ENCODE peak calls at places on chromosome 16, in four cellular contexts. G is spleen, J is endothelial cell of umbilical vein, N is vagina. K is an unnamed sample.

GRCh38 chr16:4404247-4404966 is 12.0 kb downstream of the CORO7 start:
- DNase-seq in G (peak; percentile 80), J (peak; percentile 44), N (no peak), K (peak; percentile 96)

GRCh38 chr16:23952128-23953041 is 116.6 kb downstream of the PRKCB start:
- DNase-seq in G (no peak), J (no peak), N (no peak), K (no peak)

GRCh38 chr16:28603381-28604185 is 6.3 kb downstream of the SULT1A1 start:
- DNase-seq in G (peak; percentile 75), J (no peak), N (no peak), K (no peak)

GRCh38 chr16:24838554-24839266 is 7.1 kb upstream of the SLC5A11 start:
- DNase-seq in G (no peak), J (peak; percentile 91), N (no peak), K (no peak)

GRCh38 chr16:3668626-3669025 is 14.1 kb downstream of the DNASE1 start:
- DNase-seq in G (no peak), J (no peak), N (no peak), K (no peak)

GRCh38 chr16:28258571-28258970 is 33.8 kb upstream of the SBK1 start:
- DNase-seq in G (no peak), J (no peak), N (no peak), K (peak; percentile 47)

GRCh38 chr16:1992475-1993292 is 2.9 kb downstream of the SYNGR3 start:
- DNase-seq in G (no peak), J (no peak), N (no peak), K (peak; percentile 85)

GRCh38 chr16:70770968-70771552 is 29.9 kb downstream of the VAC14 start:
- DNase-seq in G (no peak), J (peak; percentile 71), N (no peak), K (peak; percentile 77)

GRCh38 chr16:70685938-70686375 is at the start of gene MTSS2:
- DNase-seq in G (peak; percentile 87), J (peak; percentile 89), N (no peak), K (peak; percentile 92)

GRCh38 chr16:2776500-2777139 is 460 bp downstream of the ELOB start:
- DNase-seq in G (peak; percentile 91), J (peak; percentile 39), N (no peak), K (peak; percentile 48)

GRCh38 chr16:24102120-24102740 is 153.9 kb upstream of the CACNG3 start:
- DNase-seq in G (no peak), J (no peak), N (no peak), K (peak; percentile 61)

GRCh38 chr16:29943846-29944669 is 17.8 kb upstream of the TMEM219 start:
- DNase-seq in G (no peak), J (peak; percentile 38), N (peak; percentile 94), K (peak; percentile 80)

GRCh38 chr16:66357523-66357928 is 9.0 kb upstream of the CDH5 start:
- DNase-seq in G (no peak), J (peak; percentile 93), N (no peak), K (peak; percentile 87)

GRCh38 chr16:17556276-17557052 is 85.7 kb upstream of the XYLT1 start:
- DNase-seq in G (no peak), J (no peak), N (no peak), K (peak; percentile 77)

GRCh38 chr16:2596747-2597559 is 59.1 kb downstream of the PDPK1 start:
- DNase-seq in G (peak; percentile 40), J (no peak), N (no peak), K (no peak)

GRCh38 chr16:8852534-8852933 is 16.3 kb downstream of the CARHSP1 start:
- DNase-seq in G (peak; percentile 47), J (no peak), N (no peak), K (no peak)

GRCh38 chr16:9499921-9500593 is 408.6 kb downstream of the HAPSTR1 start:
- DNase-seq in G (no peak), J (no peak), N (no peak), K (peak; percentile 71)

GRCh38 chr16:22018559-22018958 is 10.6 kb downstream of the MOSMO start:
- DNase-seq in G (no peak), J (no peak), N (no peak), K (no peak)

GRCh38 chr16:86244936-86245335 is 265.4 kb upstream of the FOXF1 start:
- DNase-seq in G (no peak), J (no peak), N (no peak), K (no peak)

GRCh38 chr16:11356573-11357331 is 11.5 kb downstream of the RMI2 start:
- DNase-seq in G (peak; percentile 88), J (peak; percentile 51), N (no peak), K (peak; percentile 91)

GRCh38 chr16:67101301-67101675 is 8.5 kb upstream of the PHAF1 start:
- DNase-seq in G (no peak), J (no peak), N (no peak), K (no peak)

GRCh38 chr16:64540449-64540848 is 581.4 kb downstream of the CDH11 start:
- DNase-seq in G (no peak), J (no peak), N (no peak), K (no peak)

GRCh38 chr16:17342031-17342430 is 128.7 kb downstream of the XYLT1 start:
- DNase-seq in G (no peak), J (no peak), N (no peak), K (no peak)

GRCh38 chr16:86895609-86896008 is 317.3 kb downstream of the FOXL1 start:
- DNase-seq in G (peak; percentile 25), J (peak; percentile 46), N (no peak), K (peak; percentile 23)

GRCh38 chr16:8808613-8809353 is 11.1 kb downstream of the PMM2 start:
- DNase-seq in G (no peak), J (no peak), N (no peak), K (no peak)

GRCh38 chr16:3744018-3744417 is 26.7 kb upstream of the TRAP1 start:
- DNase-seq in G (peak; percentile 39), J (no peak), N (no peak), K (no peak)

GRCh38 chr16:68265078-68265925 is 976 bp downstream of the SLC7A6 start:
- DNase-seq in G (no peak), J (peak; percentile 60), N (peak; percentile 94), K (peak; percentile 46)

GRCh38 chr16:9885876-9886275 is 296.4 kb downstream of the GRIN2A start:
- DNase-seq in G (no peak), J (no peak), N (no peak), K (no peak)

GRCh38 chr16:875182-876040 is 74.9 kb upstream of the GNG13 start:
- DNase-seq in G (no peak), J (no peak), N (no peak), K (no peak)

GRCh38 chr16:80100846-80101451 is 439.8 kb upstream of the DYNLRB2 start:
- DNase-seq in G (no peak), J (no peak), N (no peak), K (no peak)

GRCh38 chr16:80103463-80103862 is 437.3 kb upstream of the DYNLRB2 start:
- DNase-seq in G (no peak), J (no peak), N (no peak), K (no peak)

GRCh38 chr16:80105160-80105559 is 435.6 kb upstream of the DYNLRB2 start:
- DNase-seq in G (no peak), J (no peak), N (no peak), K (no peak)

GRCh38 chr16:80097098-80097497 is 443.7 kb upstream of the DYNLRB2 start:
- DNase-seq in G (no peak), J (no peak), N (no peak), K (no peak)

GRCh38 chr16:80100186-80100585 is 440.6 kb upstream of the DYNLRB2 start:
- DNase-seq in G (no peak), J (peak; percentile 5), N (no peak), K (no peak)
- H3K4me1 ChIP-seq in G (no peaks in the 10 kb centered on the region), J (no peaks in the 10 kb centered on the region), N (no peaks in the 10 kb centered on the region), K (peaks cover 12% of the 10 kb centered on the region)

GRCh38 chr16:77590707-77591106 is 131.6 kb upstream of the NUDT7 start:
- DNase-seq in G (no peak), J (no peak), N (no peak), K (no peak)

GRCh38 chr16:77589071-77589755 is 133.1 kb upstream of the NUDT7 start:
- DNase-seq in G (no peak), J (no peak), N (no peak), K (no peak)

GRCh38 chr16:77594057-77594456 is 128.3 kb upstream of the NUDT7 start:
- DNase-seq in G (no peak), J (peak; percentile 80), N (no peak), K (no peak)

GRCh38 chr16:77592021-77592420 is 130.3 kb upstream of the NUDT7 start:
- DNase-seq in G (no peak), J (peak; percentile 43), N (no peak), K (no peak)

DNA sequence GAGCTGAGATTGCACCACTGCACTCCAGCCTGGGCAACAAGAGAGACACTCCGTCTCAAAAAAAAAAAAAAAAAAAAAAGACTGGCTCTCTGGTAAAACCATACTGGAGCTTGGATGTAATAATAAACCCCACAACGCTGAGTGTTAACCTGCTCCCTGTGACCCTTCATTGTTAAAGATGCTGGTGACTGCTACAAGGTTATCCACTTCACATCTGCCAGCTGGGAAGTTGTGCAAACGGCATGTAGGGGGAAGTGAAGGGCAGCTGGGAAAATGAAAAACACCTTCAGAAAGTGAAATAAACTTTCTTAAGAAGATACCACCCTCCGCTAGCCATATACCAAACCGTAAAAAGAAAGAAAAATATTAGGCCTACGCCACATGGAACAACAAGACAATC is 131.0 kb upstream of the NUDT7 start:
- DNase-seq in G (no peak), J (peak; percentile 89), N (no peak), K (no peak)
- TF ChIP-seq CTCF in G (no peak), J (no peak), N (no peak), K (no peak)

GRCh38 chr16:69482410-69482951 is 58.1 kb downstream of the CYB5B start:
- DNase-seq in G (no peak), J (peak; percentile 97), N (no peak), K (no peak)
- TF ChIP-seq POLR2AphosphoS5 in G (no peak), J (peak; percentile 65), N (peak; percentile 50), K (no peak)

DNA sequence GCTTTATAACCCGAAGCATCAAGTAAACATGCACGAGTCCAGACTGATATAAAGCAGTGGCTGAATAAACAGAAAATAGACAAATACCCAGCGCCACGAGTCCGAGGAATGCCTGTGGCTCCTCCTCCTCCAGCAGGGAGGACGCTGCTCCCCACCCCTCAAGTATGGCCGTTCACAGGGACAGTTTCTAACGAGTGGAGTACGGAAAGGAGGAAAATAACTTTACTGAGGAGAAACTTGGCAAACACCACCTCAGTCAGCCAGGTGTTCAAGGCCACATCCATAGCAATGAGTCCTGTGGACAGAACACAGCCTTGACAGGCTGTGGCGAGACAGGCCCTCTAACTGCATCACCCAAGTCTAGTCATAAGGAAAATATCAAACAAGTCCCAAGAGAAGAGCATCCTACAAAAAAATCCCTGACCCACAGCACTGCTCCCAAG is 9.2 kb downstream of the ZDHHC7 start:
- DNase-seq in G (no peak), J (no peak), N (no peak), K (no peak)
- H3K4me1 ChIP-seq in G (peaks cover 75% of the 10 kb centered on the region), J (peaks cover 12% of the 10 kb centered on the region), N (peaks cover 77% of the 10 kb centered on the region), K (no peaks in the 10 kb centered on the region)

GRCh38 chr16:54933281-54934150 is 2.9 kb downstream of the IRX5 start:
- DNase-seq in G (no peak), J (no peak), N (no peak), K (peak; percentile 41)

GRCh38 chr16:54931757-54932660 is 1.3 kb downstream of the IRX5 start:
- DNase-seq in G (no peak), J (no peak), N (no peak), K (peak; percentile 41)

GRCh38 chr16:54931041-54931756 is 534 bp downstream of the IRX5 start:
- DNase-seq in G (no peak), J (peak; percentile 27), N (no peak), K (peak; percentile 60)

GRCh38 chr16:54934536-54935410 is 4.1 kb downstream of the IRX5 start:
- DNase-seq in G (no peak), J (peak; percentile 11), N (no peak), K (peak; percentile 85)

GRCh38 chr16:54932737-54933254 is 2.1 kb downstream of the IRX5 start:
- DNase-seq in G (no peak), J (no peak), N (no peak), K (peak; percentile 69)
- TF ChIP-seq CTCF in G (no peak), J (no peak), N (no peak), K (no peak)

GRCh38 chr16:56776562-56776961 is 46.6 kb downstream of the NUP93 start:
- DNase-seq in G (no peak), J (peak; percentile 34), N (no peak), K (no peak)
- TF ChIP-seq POLR2AphosphoS5 in G (no peak), J (no peak), N (no peak), K (no peak)

K was measured in GM23338.